ENCODE peak calls at places on chromosomes 4 and X, in ten cellular contexts. One of them, this sample, is unnamed.
A peak's percentile ranks its signal among the peaks of the same experiment; 100 is the strongest.

GRCh38 chr4:37422102-37422501 is 177.6 kb downstream of the NWD2 start:
- DNase-seq in thoracic aorta: no peak
- DNase-seq in colonic mucosa: no peak
- DNase-seq in right atrium auricular region: no peak
- DNase-seq in tibial nerve: no peak
- DNase-seq in GM23338: no peak
- DNase-seq in breast epithelium: no peak
- DNase-seq in AG10803: no peak
- DNase-seq in SK-N-SH: no peak
- DNase-seq in mesothelial cell of epicardium: no peak
- DNase-seq in this sample: no peak

GRCh38 chr4:164109517-164109916 is 615.0 kb downstream of the TMA16 start:
- DNase-seq in thoracic aorta: no peak
- DNase-seq in colonic mucosa: no peak
- DNase-seq in right atrium auricular region: no peak
- DNase-seq in tibial nerve: no peak
- DNase-seq in GM23338: no peak
- DNase-seq in breast epithelium: no peak
- DNase-seq in AG10803: no peak
- DNase-seq in SK-N-SH: no peak
- DNase-seq in mesothelial cell of epicardium: no peak
- DNase-seq in this sample: no peak

GRCh38 chr4:185672151-185672550 is 136.8 kb upstream of the PDLIM3 start:
- DNase-seq in thoracic aorta: no peak
- DNase-seq in colonic mucosa: no peak
- DNase-seq in right atrium auricular region: no peak
- DNase-seq in tibial nerve: no peak
- DNase-seq in GM23338: no peak
- DNase-seq in breast epithelium: no peak
- DNase-seq in AG10803: no peak
- DNase-seq in SK-N-SH: no peak
- DNase-seq in mesothelial cell of epicardium: no peak
- DNase-seq in this sample: no peak

GRCh38 chr4:152399246-152399645 is 136.6 kb downstream of the FBXW7 start:
- DNase-seq in thoracic aorta: no peak
- DNase-seq in colonic mucosa: no peak
- DNase-seq in right atrium auricular region: no peak
- DNase-seq in tibial nerve: no peak
- DNase-seq in GM23338: no peak
- DNase-seq in breast epithelium: no peak
- DNase-seq in AG10803: no peak
- DNase-seq in SK-N-SH: no peak
- DNase-seq in mesothelial cell of epicardium: no peak
- DNase-seq in this sample: no peak

GRCh38 chr4:39308576-39308975 is 57.6 kb downstream of the RFC1 start:
- DNase-seq in thoracic aorta: no peak
- DNase-seq in colonic mucosa: no peak
- DNase-seq in right atrium auricular region: no peak
- DNase-seq in tibial nerve: no peak
- DNase-seq in GM23338: no peak
- DNase-seq in breast epithelium: no peak
- DNase-seq in AG10803: peak; percentile 5
- DNase-seq in SK-N-SH: no peak
- DNase-seq in mesothelial cell of epicardium: no peak
- DNase-seq in this sample: no peak

GRCh38 chrX:73683236-73683859 is 120.4 kb downstream of the CHIC1 start:
- DNase-seq in thoracic aorta: no peak
- DNase-seq in colonic mucosa: no peak
- DNase-seq in right atrium auricular region: no peak
- DNase-seq in tibial nerve: no peak
- DNase-seq in GM23338: no peak
- DNase-seq in breast epithelium: no peak
- DNase-seq in AG10803: peak; percentile 29
- DNase-seq in SK-N-SH: no peak
- DNase-seq in mesothelial cell of epicardium: no peak
- DNase-seq in this sample: no peak

GRCh38 chr4:13988347-13989265 is 361.1 kb upstream of the BOD1L1 start:
- DNase-seq in thoracic aorta: peak; percentile 47
- DNase-seq in colonic mucosa: peak; percentile 18
- DNase-seq in right atrium auricular region: peak; percentile 77
- DNase-seq in tibial nerve: peak; percentile 59
- DNase-seq in GM23338: no peak
- DNase-seq in breast epithelium: peak; percentile 18
- DNase-seq in AG10803: peak; percentile 92
- DNase-seq in SK-N-SH: no peak
- DNase-seq in mesothelial cell of epicardium: no peak
- DNase-seq in this sample: no peak

GRCh38 chr4:41305486-41305885 is 48.8 kb downstream of the UCHL1 start:
- DNase-seq in thoracic aorta: no peak
- DNase-seq in colonic mucosa: no peak
- DNase-seq in right atrium auricular region: no peak
- DNase-seq in tibial nerve: no peak
- DNase-seq in GM23338: no peak
- DNase-seq in breast epithelium: no peak
- DNase-seq in AG10803: no peak
- DNase-seq in SK-N-SH: no peak
- DNase-seq in mesothelial cell of epicardium: no peak
- DNase-seq in this sample: no peak

GRCh38 chr4:128787509-128788311 is 21.8 kb upstream of the JADE1 start:
- DNase-seq in thoracic aorta: no peak
- DNase-seq in colonic mucosa: no peak
- DNase-seq in right atrium auricular region: no peak
- DNase-seq in tibial nerve: no peak
- DNase-seq in GM23338: no peak
- DNase-seq in breast epithelium: no peak
- DNase-seq in AG10803: no peak
- DNase-seq in SK-N-SH: peak; percentile 46
- DNase-seq in mesothelial cell of epicardium: peak; percentile 38
- DNase-seq in this sample: no peak

GRCh38 chr4:128780688-128781087 is 28.8 kb upstream of the JADE1 start:
- DNase-seq in thoracic aorta: no peak
- DNase-seq in colonic mucosa: no peak
- DNase-seq in right atrium auricular region: no peak
- DNase-seq in tibial nerve: no peak
- DNase-seq in GM23338: no peak
- DNase-seq in breast epithelium: no peak
- DNase-seq in AG10803: no peak
- DNase-seq in SK-N-SH: no peak
- DNase-seq in mesothelial cell of epicardium: no peak
- DNase-seq in this sample: no peak

GRCh38 chr4:128782875-128783614 is 26.5 kb upstream of the JADE1 start:
- DNase-seq in thoracic aorta: no peak
- DNase-seq in colonic mucosa: no peak
- DNase-seq in right atrium auricular region: peak; percentile 65
- DNase-seq in tibial nerve: peak; percentile 7
- DNase-seq in GM23338: no peak
- DNase-seq in breast epithelium: no peak
- DNase-seq in AG10803: peak; percentile 37
- DNase-seq in SK-N-SH: no peak
- DNase-seq in mesothelial cell of epicardium: no peak
- DNase-seq in this sample: no peak

GRCh38 chr4:128776794-128777216 is 32.7 kb upstream of the JADE1 start:
- DNase-seq in thoracic aorta: peak; percentile 40
- DNase-seq in colonic mucosa: peak; percentile 35
- DNase-seq in right atrium auricular region: peak; percentile 67
- DNase-seq in tibial nerve: no peak
- DNase-seq in GM23338: no peak
- DNase-seq in breast epithelium: no peak
- DNase-seq in AG10803: peak; percentile 96
- DNase-seq in SK-N-SH: no peak
- DNase-seq in mesothelial cell of epicardium: no peak
- DNase-seq in this sample: peak; percentile 45

DNA sequence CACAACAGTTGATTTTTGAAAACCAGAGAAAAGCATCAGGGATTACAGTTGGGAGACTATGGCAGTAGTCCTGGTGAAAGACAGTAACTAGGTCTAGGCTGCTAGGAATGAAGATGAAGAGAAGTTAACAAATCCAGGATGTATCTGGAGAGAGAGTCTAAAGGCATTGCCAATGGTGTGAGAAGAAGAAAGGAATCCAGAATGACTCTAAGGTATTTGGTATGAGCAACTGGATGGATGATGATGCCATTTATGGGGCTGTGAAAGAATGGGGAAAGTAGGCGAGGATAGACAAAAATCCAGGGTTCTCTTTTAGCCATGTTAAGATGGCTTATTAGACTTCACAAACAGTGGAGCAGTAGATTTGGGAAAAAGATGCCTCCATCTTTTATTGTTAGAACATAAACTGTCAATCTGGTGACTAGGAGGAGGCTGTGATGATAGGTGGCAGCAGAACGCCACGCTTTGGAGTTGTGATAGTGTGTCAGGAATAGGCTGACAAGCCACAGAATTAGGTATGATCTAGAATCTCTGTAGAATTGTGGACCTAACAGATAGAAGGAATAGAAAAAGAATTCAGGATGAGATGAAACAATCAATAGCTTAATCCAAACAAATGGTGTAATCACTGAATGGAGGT is 27.3 kb upstream of the JADE1 start:
- DNase-seq in thoracic aorta: no peak
- DNase-seq in colonic mucosa: peak; percentile 32
- DNase-seq in right atrium auricular region: no peak
- DNase-seq in tibial nerve: peak; percentile 42
- DNase-seq in GM23338: peak; percentile 52
- DNase-seq in breast epithelium: no peak
- DNase-seq in AG10803: peak; percentile 72
- DNase-seq in SK-N-SH: peak; percentile 41
- DNase-seq in mesothelial cell of epicardium: no peak
- DNase-seq in this sample: peak; percentile 66
- TF ChIP-seq CTCF in thoracic aorta: no peak
- TF ChIP-seq CTCF in colonic mucosa: peak; percentile 27
- TF ChIP-seq CTCF in right atrium auricular region: peak; percentile 24
- TF ChIP-seq CTCF in tibial nerve: peak; percentile 37
- TF ChIP-seq CTCF in GM23338: peak; percentile 83
- TF ChIP-seq CTCF in breast epithelium: no peak
- TF ChIP-seq CTCF in AG10803: no peak
- TF ChIP-seq CTCF in SK-N-SH: no peak
- TF ChIP-seq CTCF in mesothelial cell of epicardium: no peak
- TF ChIP-seq CTCF in this sample: no peak

GRCh38 chrX:137569470-137569891 is 3.6 kb downstream of the ZIC3 start:
- DNase-seq in thoracic aorta: no peak
- DNase-seq in colonic mucosa: no peak
- DNase-seq in right atrium auricular region: no peak
- DNase-seq in tibial nerve: no peak
- DNase-seq in GM23338: no peak
- DNase-seq in breast epithelium: no peak
- DNase-seq in AG10803: no peak
- DNase-seq in SK-N-SH: no peak
- DNase-seq in mesothelial cell of epicardium: no peak
- DNase-seq in this sample: no peak

GRCh38 chrX:137573356-137574101 is 7.6 kb downstream of the ZIC3 start:
- DNase-seq in thoracic aorta: no peak
- DNase-seq in colonic mucosa: no peak
- DNase-seq in right atrium auricular region: no peak
- DNase-seq in tibial nerve: no peak
- DNase-seq in GM23338: peak; percentile 58
- DNase-seq in breast epithelium: no peak
- DNase-seq in AG10803: no peak
- DNase-seq in SK-N-SH: no peak
- DNase-seq in mesothelial cell of epicardium: no peak
- DNase-seq in this sample: no peak

GRCh38 chrX:137575596-137576255 is 9.8 kb downstream of the ZIC3 start:
- DNase-seq in thoracic aorta: no peak
- DNase-seq in colonic mucosa: no peak
- DNase-seq in right atrium auricular region: no peak
- DNase-seq in tibial nerve: no peak
- DNase-seq in GM23338: peak; percentile 53
- DNase-seq in breast epithelium: no peak
- DNase-seq in AG10803: no peak
- DNase-seq in SK-N-SH: no peak
- DNase-seq in mesothelial cell of epicardium: no peak
- DNase-seq in this sample: no peak

GRCh38 chrX:137574102-137574783 is 8.3 kb downstream of the ZIC3 start:
- DNase-seq in thoracic aorta: no peak
- DNase-seq in colonic mucosa: no peak
- DNase-seq in right atrium auricular region: no peak
- DNase-seq in tibial nerve: no peak
- DNase-seq in GM23338: peak; percentile 85
- DNase-seq in breast epithelium: no peak
- DNase-seq in AG10803: no peak
- DNase-seq in SK-N-SH: no peak
- DNase-seq in mesothelial cell of epicardium: no peak
- DNase-seq in this sample: no peak

GRCh38 chrX:137574784-137575298 is 8.9 kb downstream of the ZIC3 start:
- DNase-seq in thoracic aorta: no peak
- DNase-seq in colonic mucosa: no peak
- DNase-seq in right atrium auricular region: no peak
- DNase-seq in tibial nerve: no peak
- DNase-seq in GM23338: peak; percentile 52
- DNase-seq in breast epithelium: no peak
- DNase-seq in AG10803: no peak
- DNase-seq in SK-N-SH: no peak
- DNase-seq in mesothelial cell of epicardium: no peak
- DNase-seq in this sample: no peak
- TF ChIP-seq CTCF in thoracic aorta: no peak
- TF ChIP-seq CTCF in colonic mucosa: no peak
- TF ChIP-seq CTCF in right atrium auricular region: no peak
- TF ChIP-seq CTCF in tibial nerve: no peak
- TF ChIP-seq CTCF in GM23338: no peak
- TF ChIP-seq CTCF in breast epithelium: no peak
- TF ChIP-seq CTCF in AG10803: no peak
- TF ChIP-seq CTCF in SK-N-SH: no peak
- TF ChIP-seq CTCF in mesothelial cell of epicardium: no peak
- TF ChIP-seq CTCF in this sample: no peak

DNA sequence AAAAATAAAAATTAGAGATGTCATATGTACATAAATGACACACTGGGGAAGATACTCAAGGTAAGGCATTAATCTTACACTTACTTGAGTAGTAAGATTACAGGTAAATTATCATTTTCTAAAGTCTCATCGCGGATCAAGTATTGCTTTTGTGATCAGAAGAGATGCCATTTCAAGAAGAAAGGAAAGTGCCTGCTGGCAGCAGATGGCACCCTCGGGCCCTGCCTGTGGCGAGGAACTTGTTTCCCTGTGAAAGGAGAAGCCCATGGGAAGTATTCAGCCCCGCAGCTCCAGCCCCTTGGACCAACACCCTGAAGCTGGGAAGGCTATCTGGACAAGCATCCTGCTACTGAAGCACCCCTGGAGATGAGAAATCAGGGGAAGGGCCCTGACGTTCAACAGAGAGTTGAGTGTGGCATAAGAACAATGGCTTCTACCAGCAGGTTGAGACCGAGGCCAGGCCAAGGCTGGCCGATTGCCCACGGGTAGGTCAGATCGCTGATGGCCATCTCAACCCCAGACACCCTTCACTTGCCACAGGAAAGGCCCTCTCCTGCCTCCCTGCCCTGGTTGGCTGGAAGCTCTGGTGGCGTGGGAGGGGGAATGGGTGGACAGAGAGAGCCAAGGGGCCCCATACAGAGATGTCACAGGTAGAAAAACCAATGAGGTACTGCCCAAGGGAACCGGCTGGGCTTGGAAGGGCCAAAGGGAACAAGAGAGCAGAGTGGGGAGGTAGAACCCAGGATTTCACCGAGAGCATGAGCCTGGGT is 18.8 kb upstream of the MXD4 start:
- DNase-seq in thoracic aorta: no peak
- DNase-seq in colonic mucosa: no peak
- DNase-seq in right atrium auricular region: no peak
- DNase-seq in tibial nerve: no peak
- DNase-seq in GM23338: no peak
- DNase-seq in breast epithelium: no peak
- DNase-seq in AG10803: no peak
- DNase-seq in SK-N-SH: no peak
- DNase-seq in mesothelial cell of epicardium: no peak
- DNase-seq in this sample: peak; percentile 41
- TF ChIP-seq CTCF in thoracic aorta: no peak
- TF ChIP-seq CTCF in colonic mucosa: no peak
- TF ChIP-seq CTCF in right atrium auricular region: no peak
- TF ChIP-seq CTCF in tibial nerve: no peak
- TF ChIP-seq CTCF in GM23338: peak; percentile 6
- TF ChIP-seq CTCF in breast epithelium: no peak
- TF ChIP-seq CTCF in AG10803: no peak
- TF ChIP-seq CTCF in SK-N-SH: peak; percentile 25
- TF ChIP-seq CTCF in mesothelial cell of epicardium: no peak
- TF ChIP-seq CTCF in this sample: no peak

DNA sequence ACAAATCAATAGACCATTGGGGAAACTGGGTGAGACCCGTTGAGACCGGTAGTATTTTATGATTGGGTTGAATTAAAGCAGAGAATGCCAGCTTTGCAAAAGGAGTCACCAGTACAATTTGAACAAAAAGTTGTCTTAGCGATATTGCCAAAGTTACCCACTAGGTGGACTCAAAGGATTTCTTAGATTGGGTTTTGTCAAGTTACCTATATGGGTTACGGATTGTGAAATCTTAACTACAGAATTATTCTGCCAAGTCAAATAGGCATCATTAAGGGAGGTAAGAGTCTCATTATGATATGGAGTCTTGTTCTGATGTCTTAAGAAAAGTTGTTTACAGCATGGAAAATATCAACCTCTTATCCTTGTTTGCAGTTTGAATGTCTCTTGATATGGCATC is 15.0 kb upstream of the CT47A1 start:
- DNase-seq in thoracic aorta: no peak
- DNase-seq in colonic mucosa: no peak
- DNase-seq in right atrium auricular region: no peak
- DNase-seq in tibial nerve: no peak
- DNase-seq in GM23338: peak; percentile 26
- DNase-seq in breast epithelium: no peak
- DNase-seq in AG10803: no peak
- DNase-seq in SK-N-SH: peak; percentile 3
- DNase-seq in mesothelial cell of epicardium: no peak
- DNase-seq in this sample: no peak
- TF ChIP-seq CTCF in thoracic aorta: no peak
- TF ChIP-seq CTCF in colonic mucosa: no peak
- TF ChIP-seq CTCF in right atrium auricular region: no peak
- TF ChIP-seq CTCF in tibial nerve: no peak
- TF ChIP-seq CTCF in GM23338: peak; percentile 28
- TF ChIP-seq CTCF in breast epithelium: no peak
- TF ChIP-seq CTCF in AG10803: no peak
- TF ChIP-seq CTCF in SK-N-SH: peak; percentile 56
- TF ChIP-seq CTCF in mesothelial cell of epicardium: peak; percentile 40
- TF ChIP-seq CTCF in this sample: no peak